ENCODE peak calls at places on chromosomes 13 and 19, in four cellular contexts. One of them, this sample, is unnamed.
A peak's percentile ranks its signal among the peaks of the same experiment; 100 is the strongest.

GRCh38 chr13:112664501-112665203 is 25.2 kb upstream of the ATP11A start:
- DNase-seq in heart right ventricle: no peak
- DNase-seq in stimulated activated CD4-positive, alpha-beta T cell treated with anti-CD3 and anti-CD28 coated beads, TNF-alpha, amount 100 ng/mL, for 48 hours: no peak
- DNase-seq in skeletal muscle cell: no peak
- DNase-seq in this sample: no peak

GRCh38 chr19:17779281-17779930 is 15.5 kb upstream of the B3GNT3 start:
- DNase-seq in heart right ventricle: peak; percentile 36
- DNase-seq in stimulated activated CD4-positive, alpha-beta T cell treated with anti-CD3 and anti-CD28 coated beads, TNF-alpha, amount 100 ng/mL, for 48 hours: no peak
- DNase-seq in skeletal muscle cell: no peak
- DNase-seq in this sample: no peak

GRCh38 chr13:22454586-22454985 is 726.2 kb upstream of the SGCG start:
- DNase-seq in heart right ventricle: no peak
- DNase-seq in stimulated activated CD4-positive, alpha-beta T cell treated with anti-CD3 and anti-CD28 coated beads, TNF-alpha, amount 100 ng/mL, for 48 hours: no peak
- DNase-seq in skeletal muscle cell: no peak
- DNase-seq in this sample: no peak

GRCh38 chr13:47564041-47564440 is 437.0 kb downstream of the SUCLA2 start:
- DNase-seq in heart right ventricle: no peak
- DNase-seq in stimulated activated CD4-positive, alpha-beta T cell treated with anti-CD3 and anti-CD28 coated beads, TNF-alpha, amount 100 ng/mL, for 48 hours: no peak
- DNase-seq in skeletal muscle cell: no peak
- DNase-seq in this sample: no peak

GRCh38 chr13:56755181-56755580 is 385.5 kb upstream of the PRR20A start:
- DNase-seq in heart right ventricle: no peak
- DNase-seq in stimulated activated CD4-positive, alpha-beta T cell treated with anti-CD3 and anti-CD28 coated beads, TNF-alpha, amount 100 ng/mL, for 48 hours: no peak
- DNase-seq in skeletal muscle cell: no peak
- DNase-seq in this sample: no peak

GRCh38 chr13:19089315-19089714 is 92.3 kb downstream of the TUBA3C start:
- DNase-seq in heart right ventricle: no peak
- DNase-seq in stimulated activated CD4-positive, alpha-beta T cell treated with anti-CD3 and anti-CD28 coated beads, TNF-alpha, amount 100 ng/mL, for 48 hours: no peak
- DNase-seq in skeletal muscle cell: no peak
- DNase-seq in this sample: peak; percentile 13

GRCh38 chr13:103289661-103290060 is 223.4 kb upstream of the SLC10A2 start:
- DNase-seq in heart right ventricle: no peak
- DNase-seq in stimulated activated CD4-positive, alpha-beta T cell treated with anti-CD3 and anti-CD28 coated beads, TNF-alpha, amount 100 ng/mL, for 48 hours: no peak
- DNase-seq in skeletal muscle cell: no peak
- DNase-seq in this sample: no peak

GRCh38 chr13:52070929-52071523 is 46.5 kb downstream of the UTP14C start:
- DNase-seq in heart right ventricle: no peak
- DNase-seq in stimulated activated CD4-positive, alpha-beta T cell treated with anti-CD3 and anti-CD28 coated beads, TNF-alpha, amount 100 ng/mL, for 48 hours: peak; percentile 2
- DNase-seq in skeletal muscle cell: no peak
- DNase-seq in this sample: no peak

GRCh38 chr13:20473139-20473538 is 52.5 kb downstream of the CRYL1 start:
- DNase-seq in heart right ventricle: no peak
- DNase-seq in stimulated activated CD4-positive, alpha-beta T cell treated with anti-CD3 and anti-CD28 coated beads, TNF-alpha, amount 100 ng/mL, for 48 hours: no peak
- DNase-seq in skeletal muscle cell: no peak
- DNase-seq in this sample: no peak

GRCh38 chr19:13040916-13041292 is 45.6 kb downstream of the NFIX start:
- DNase-seq in heart right ventricle: no peak
- DNase-seq in stimulated activated CD4-positive, alpha-beta T cell treated with anti-CD3 and anti-CD28 coated beads, TNF-alpha, amount 100 ng/mL, for 48 hours: no peak
- DNase-seq in skeletal muscle cell: no peak
- DNase-seq in this sample: no peak

GRCh38 chr19:53432088-53432661 is 391 bp downstream of the ZNF761 start:
- DNase-seq in heart right ventricle: peak; percentile 21
- DNase-seq in stimulated activated CD4-positive, alpha-beta T cell treated with anti-CD3 and anti-CD28 coated beads, TNF-alpha, amount 100 ng/mL, for 48 hours: no peak
- DNase-seq in skeletal muscle cell: no peak
- DNase-seq in this sample: no peak

GRCh38 chr19:32651729-32652140 is 23.2 kb downstream of the ANKRD27 start:
- DNase-seq in heart right ventricle: peak; percentile 36
- DNase-seq in stimulated activated CD4-positive, alpha-beta T cell treated with anti-CD3 and anti-CD28 coated beads, TNF-alpha, amount 100 ng/mL, for 48 hours: no peak
- DNase-seq in skeletal muscle cell: no peak
- DNase-seq in this sample: no peak

GRCh38 chr13:114096031-114096485 is 36.4 kb downstream of the RASA3 start:
- DNase-seq in heart right ventricle: no peak
- DNase-seq in stimulated activated CD4-positive, alpha-beta T cell treated with anti-CD3 and anti-CD28 coated beads, TNF-alpha, amount 100 ng/mL, for 48 hours: no peak
- DNase-seq in skeletal muscle cell: no peak
- DNase-seq in this sample: peak; percentile 8

GRCh38 chr13:75319244-75319643 is 162.7 kb downstream of the TBC1D4 start:
- DNase-seq in heart right ventricle: no peak
- DNase-seq in stimulated activated CD4-positive, alpha-beta T cell treated with anti-CD3 and anti-CD28 coated beads, TNF-alpha, amount 100 ng/mL, for 48 hours: no peak
- DNase-seq in skeletal muscle cell: no peak
- DNase-seq in this sample: no peak

GRCh38 chr19:21922276-21922675 is 86.3 kb upstream of the ZNF43 start:
- DNase-seq in heart right ventricle: no peak
- DNase-seq in stimulated activated CD4-positive, alpha-beta T cell treated with anti-CD3 and anti-CD28 coated beads, TNF-alpha, amount 100 ng/mL, for 48 hours: no peak
- DNase-seq in skeletal muscle cell: no peak
- DNase-seq in this sample: no peak

GRCh38 chr13:49610176-49610575 is 18.1 kb upstream of the ARL11 start:
- DNase-seq in heart right ventricle: no peak
- DNase-seq in stimulated activated CD4-positive, alpha-beta T cell treated with anti-CD3 and anti-CD28 coated beads, TNF-alpha, amount 100 ng/mL, for 48 hours: no peak
- DNase-seq in skeletal muscle cell: no peak
- DNase-seq in this sample: no peak

GRCh38 chr13:32911506-32911905 is 104.7 kb upstream of the KL start:
- DNase-seq in heart right ventricle: no peak
- DNase-seq in stimulated activated CD4-positive, alpha-beta T cell treated with anti-CD3 and anti-CD28 coated beads, TNF-alpha, amount 100 ng/mL, for 48 hours: peak; percentile 9
- DNase-seq in skeletal muscle cell: peak; percentile 29
- DNase-seq in this sample: no peak

GRCh38 chr13:72808917-72809500 is 27.1 kb downstream of the PIBF1 start:
- DNase-seq in heart right ventricle: no peak
- DNase-seq in stimulated activated CD4-positive, alpha-beta T cell treated with anti-CD3 and anti-CD28 coated beads, TNF-alpha, amount 100 ng/mL, for 48 hours: no peak
- DNase-seq in skeletal muscle cell: no peak
- DNase-seq in this sample: no peak

GRCh38 chr19:2478324-2478755 is 2.4 kb downstream of the GADD45B start:
- DNase-seq in heart right ventricle: peak; percentile 39
- DNase-seq in stimulated activated CD4-positive, alpha-beta T cell treated with anti-CD3 and anti-CD28 coated beads, TNF-alpha, amount 100 ng/mL, for 48 hours: no peak
- DNase-seq in skeletal muscle cell: no peak
- DNase-seq in this sample: peak; percentile 79

GRCh38 chr19:49362926-49363264 is 679 bp upstream of the TEAD2 start:
- DNase-seq in heart right ventricle: peak; percentile 62
- DNase-seq in stimulated activated CD4-positive, alpha-beta T cell treated with anti-CD3 and anti-CD28 coated beads, TNF-alpha, amount 100 ng/mL, for 48 hours: no peak
- DNase-seq in skeletal muscle cell: no peak
- DNase-seq in this sample: peak; percentile 38

GRCh38 chr19:33947565-33947964 is 150.9 kb downstream of the KCTD15 start:
- DNase-seq in heart right ventricle: no peak
- DNase-seq in stimulated activated CD4-positive, alpha-beta T cell treated with anti-CD3 and anti-CD28 coated beads, TNF-alpha, amount 100 ng/mL, for 48 hours: no peak
- DNase-seq in skeletal muscle cell: no peak
- DNase-seq in this sample: no peak

GRCh38 chr19:53463263-53463662 is 4.3 kb upstream of the ZNF813 start:
- DNase-seq in heart right ventricle: peak; percentile 64
- DNase-seq in stimulated activated CD4-positive, alpha-beta T cell treated with anti-CD3 and anti-CD28 coated beads, TNF-alpha, amount 100 ng/mL, for 48 hours: peak; percentile 2
- DNase-seq in skeletal muscle cell: peak; percentile 5
- DNase-seq in this sample: peak; percentile 17

GRCh38 chr13:23547000-23547590 is 23.1 kb upstream of the TNFRSF19 start:
- DNase-seq in heart right ventricle: peak; percentile 53
- DNase-seq in stimulated activated CD4-positive, alpha-beta T cell treated with anti-CD3 and anti-CD28 coated beads, TNF-alpha, amount 100 ng/mL, for 48 hours: no peak
- DNase-seq in skeletal muscle cell: no peak
- DNase-seq in this sample: peak; percentile 15